ENCODE peak calls at places on chromosomes 7 and 10, in six cellular contexts. D is IMR-90, G is neuronal stem cell, C is mesenchymal stem cell, X is trophoblast cell, E is H1. Q is an unnamed sample.

GRCh38 chr7:44184221-44184873 is 4.9 kb downstream of the GCK start:
- DNase-seq in G (no peak), X (peak; percentile 83), C (peak; percentile 89), D (peak; percentile 89), E (peak; percentile 15), Q (no peak)

GRCh38 chr7:28296571-28297483 is 115.5 kb upstream of the CREB5 start:
- DNase-seq in D (peak; percentile 56), C (peak; percentile 22), X (peak; percentile 48), E (peak; percentile 43), G (peak; percentile 20), Q (peak; percentile 68)

GRCh38 chr7:36638140-36638539 is 86.2 kb downstream of the AOAH start:
- DNase-seq in C (no peak), X (no peak), E (no peak), G (no peak), D (no peak), Q (no peak)

GRCh38 chr7:10718768-10719167 is 254.9 kb upstream of the PHF14 start:
- DNase-seq in X (no peak), C (no peak), E (no peak), G (no peak), D (no peak), Q (no peak)

GRCh38 chr7:99876491-99876890 is 342 bp downstream of the OR2AE1 start:
- DNase-seq in E (no peak), X (no peak), C (no peak), D (no peak), G (no peak), Q (no peak)

GRCh38 chr7:108492742-108493141 is 33.2 kb downstream of the PNPLA8 start:
- DNase-seq in D (no peak), E (no peak), G (no peak), X (no peak), C (no peak), Q (no peak)

GRCh38 chr7:34123316-34123715 is 218.0 kb downstream of the BMPER start:
- DNase-seq in G (no peak), X (no peak), E (no peak), C (no peak), D (no peak), Q (no peak)

GRCh38 chr10:21473541-21473940 is 51.9 kb downstream of the SKIDA1 start:
- DNase-seq in G (no peak), D (no peak), C (no peak), E (no peak), X (peak; percentile 48), Q (no peak)

GRCh38 chr7:135801877-135802276 is 53.3 kb upstream of the FAM180A start:
- DNase-seq in X (no peak), D (no peak), E (no peak), C (no peak), G (no peak), Q (no peak)

DNA sequence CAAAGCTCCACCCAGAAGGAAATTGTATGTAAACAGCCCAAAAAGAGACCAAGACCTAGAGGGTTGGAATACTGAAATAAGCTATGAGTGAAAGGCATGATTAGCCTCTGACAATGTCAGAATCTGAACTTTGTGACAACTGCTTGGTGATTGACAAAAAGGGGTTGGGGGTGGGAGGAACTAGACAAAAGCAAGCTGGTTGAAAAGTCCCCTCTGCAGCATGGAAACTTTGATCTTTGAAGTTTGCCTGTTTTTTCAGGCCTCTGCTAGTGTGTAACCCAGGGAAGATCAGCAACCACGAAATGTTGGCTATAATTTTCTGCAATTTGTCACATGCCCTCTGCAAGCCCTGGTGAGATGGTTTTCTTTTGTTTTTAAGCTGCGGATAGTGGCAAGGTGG is 104.8 kb upstream of the SLC25A13 start:
- DNase-seq in D (no peak), X (no peak), E (no peak), C (no peak), G (no peak), Q (no peak)
- H4K91ac ChIP-seq in D (no peak overlapping the region), X (no peak overlapping the region), E (no peak overlapping the region), C (no peak overlapping the region), G (no peak overlapping the region), Q (no peak overlapping the region)

DNA sequence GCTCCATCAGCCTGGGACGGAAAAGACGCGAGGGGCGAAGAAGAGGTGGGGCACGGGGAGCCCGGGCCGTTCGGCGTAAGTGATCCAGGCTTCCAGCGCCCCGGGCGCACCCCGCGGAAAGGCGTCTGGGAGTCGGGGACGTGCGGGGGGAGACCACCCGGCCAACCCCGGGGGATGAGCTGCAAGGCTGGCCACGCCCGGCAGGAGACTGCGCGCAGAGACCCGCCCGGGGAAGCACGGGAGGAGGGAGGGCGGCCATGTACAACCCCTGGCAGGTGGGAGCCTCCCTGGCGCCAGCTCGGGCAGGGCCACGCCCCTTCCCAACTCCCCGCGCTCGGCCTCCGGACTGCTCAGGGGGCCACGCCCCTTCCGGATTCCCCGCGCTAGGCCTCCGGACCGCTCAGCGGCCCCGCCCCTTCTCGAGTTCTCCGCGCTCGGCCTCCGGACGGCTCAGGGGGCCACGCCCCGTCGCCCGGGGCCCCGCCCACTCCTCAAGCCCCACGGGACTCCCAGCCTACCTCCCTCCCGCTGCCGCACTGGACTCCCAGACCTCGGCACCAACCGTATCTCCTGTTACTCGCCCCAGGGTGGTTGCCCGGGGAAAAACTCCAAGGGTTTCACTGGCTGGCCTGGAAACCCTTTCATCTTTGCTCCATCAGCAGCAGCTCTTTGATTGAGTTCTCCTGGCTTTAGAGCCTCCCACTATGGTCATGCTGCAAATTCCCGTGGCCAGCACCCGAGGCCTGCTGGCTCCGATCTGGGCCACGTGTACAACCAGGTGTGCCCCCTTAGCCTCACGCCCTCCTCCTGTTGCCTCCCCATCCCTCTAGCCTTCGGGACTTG is 284.4 kb downstream of the ZEB1 start:
- DNase-seq in G (peak; percentile 95), D (peak; percentile 83), E (peak; percentile 90), X (peak; percentile 99), C (peak; percentile 89), Q (peak; percentile 98)
- H2BK120ac ChIP-seq in G (no peak overlapping the region), D (peak overlapping the region; percentile 64), E (no peak overlapping the region), X (peak overlapping the region; percentile 77), C (peak overlapping the region; percentile 77), Q (no peak overlapping the region)

DNA sequence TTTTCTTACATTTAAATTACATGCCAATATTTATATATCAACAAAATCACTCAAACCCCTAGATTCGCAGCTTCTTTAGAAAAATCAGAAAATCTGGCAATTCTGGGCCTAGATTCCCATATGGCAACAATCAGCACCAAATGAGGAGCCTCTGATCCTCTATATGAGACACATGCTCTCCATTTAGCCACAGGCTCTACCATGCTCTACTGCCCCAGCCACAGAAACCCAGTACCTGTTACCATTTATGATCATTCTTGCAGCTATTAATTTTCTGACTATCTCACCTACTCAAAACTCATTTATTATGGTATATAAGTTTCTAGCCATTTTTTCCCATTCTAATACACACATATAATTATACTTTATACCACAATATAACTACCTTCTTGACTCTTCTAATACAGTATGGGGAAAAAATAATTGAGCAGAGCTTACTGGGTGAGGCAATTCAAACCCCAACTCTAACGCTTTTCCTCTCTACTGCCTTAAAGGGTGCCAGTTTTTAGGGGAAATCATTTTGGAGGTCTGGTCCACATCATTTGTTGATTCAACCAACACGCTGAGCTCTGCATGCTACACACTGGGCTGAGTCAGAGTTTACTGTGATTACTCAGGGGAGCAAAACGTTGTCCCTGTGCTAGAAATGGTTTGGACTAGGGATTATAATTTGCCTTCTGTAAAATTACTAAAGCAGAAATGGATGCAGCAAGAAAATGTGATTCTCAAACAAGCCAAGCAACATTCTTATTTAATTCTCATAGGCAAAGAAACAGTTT is 11.6 kb downstream of the PDLIM1 start:
- DNase-seq in G (no peak), X (no peak), D (peak; percentile 81), E (no peak), C (peak; percentile 78), Q (no peak)
- H4K91ac ChIP-seq in G (no peak overlapping the region), X (no peak overlapping the region), D (no peak overlapping the region), E (no peak overlapping the region), C (no peak overlapping the region), Q (no peak overlapping the region)

GRCh38 chr10:76082956-76083355 is 651.5 kb downstream of the LRMDA start:
- DNase-seq in E (peak; percentile 85), D (peak; percentile 29), G (peak; percentile 31), X (no peak), C (peak; percentile 32), Q (peak; percentile 95)

GRCh38 chr10:76080991-76081390 is 649.6 kb downstream of the LRMDA start:
- DNase-seq in C (peak; percentile 71), X (no peak), D (peak; percentile 15), G (no peak), E (no peak), Q (no peak)

GRCh38 chr10:76085002-76085401 is 653.6 kb downstream of the LRMDA start:
- DNase-seq in E (no peak), X (no peak), G (no peak), D (no peak), C (no peak), Q (no peak)

GRCh38 chr10:76082232-76082631 is 650.8 kb downstream of the LRMDA start:
- DNase-seq in D (no peak), G (no peak), E (no peak), X (no peak), C (no peak), Q (no peak)

GRCh38 chr10:76080406-76080805 is 649.0 kb downstream of the LRMDA start:
- DNase-seq in D (peak; percentile 83), X (no peak), C (peak; percentile 91), G (no peak), E (no peak), Q (no peak)
- H2BK120ac ChIP-seq in D (no peak overlapping the region), X (no peak overlapping the region), C (no peak overlapping the region), G (no peak overlapping the region), E (no peak overlapping the region), Q (no peak overlapping the region)

DNA sequence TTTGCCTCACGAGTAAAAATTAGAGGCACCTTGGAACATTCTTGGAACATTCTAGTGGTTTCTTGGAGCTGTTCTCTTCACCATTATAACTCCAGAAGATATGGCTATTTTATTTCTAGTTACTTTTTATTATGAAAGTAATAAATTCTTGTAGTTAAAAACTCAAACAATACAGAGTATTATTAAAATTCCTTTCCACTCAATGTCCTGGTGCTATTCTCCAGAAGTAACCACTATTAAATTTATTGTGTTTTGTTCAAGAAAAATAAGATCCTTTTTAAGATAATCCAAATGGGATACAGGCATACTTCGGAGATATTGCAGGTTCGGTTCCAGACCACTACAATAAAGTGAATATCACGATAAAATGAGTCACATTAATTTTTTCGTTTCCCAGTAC is 68.6 kb downstream of the NOC3L start:
- DNase-seq in D (no peak), G (no peak), X (no peak), C (no peak), E (no peak), Q (no peak)
- H4K91ac ChIP-seq in D (no peak overlapping the region), G (no peak overlapping the region), X (no peak overlapping the region), C (no peak overlapping the region), E (no peak overlapping the region), Q (no peak overlapping the region)

GRCh38 chr7:129870668-129871067 is 82.1 kb downstream of the UBE2H start:
- DNase-seq in D (no peak), E (no peak), X (no peak), C (no peak), G (no peak), Q (no peak)
- H2BK120ac ChIP-seq in D (no peak overlapping the region), E (no peak overlapping the region), X (no peak overlapping the region), C (no peak overlapping the region), G (no peak overlapping the region), Q (no peak overlapping the region)

DNA sequence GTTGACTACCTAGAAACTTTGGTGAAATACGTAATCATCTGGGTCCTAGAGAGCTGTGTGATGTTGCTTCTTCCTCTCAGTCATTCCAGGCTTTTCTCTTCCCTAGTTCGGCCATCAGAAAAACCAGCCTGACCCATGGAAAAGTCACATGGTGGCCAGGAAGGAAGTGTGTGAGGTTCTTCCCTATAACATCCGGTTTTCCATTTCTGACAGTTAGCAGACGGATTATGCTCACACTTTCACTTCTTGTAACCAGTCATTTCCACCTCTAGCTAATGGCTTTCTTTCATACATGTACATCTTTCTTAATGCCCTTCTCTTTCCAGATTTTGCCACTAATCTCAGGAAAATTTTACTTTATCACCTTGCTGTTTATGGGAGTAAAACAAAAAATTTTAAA is 110.0 kb upstream of the GLCCI1 start:
- DNase-seq in G (no peak), X (no peak), E (no peak), C (no peak), D (no peak), Q (no peak)
- H4K91ac ChIP-seq in G (no peak overlapping the region), X (no peak overlapping the region), E (no peak overlapping the region), C (no peak overlapping the region), D (no peak overlapping the region), Q (no peak overlapping the region)

Q was measured in H9.